ENCODE peak calls at places on chromosomes 7 and 10, in nine cellular contexts. W is cardiac muscle cell, G is endodermal cell, V is A549, B is transverse colon, I is body of pancreas, F is tibial artery, O is GM23338, E is GM23248. Z is an unnamed sample.

GRCh38 chr7:137475966-137476365 is 132.4 kb upstream of the PTN start:
- DNase-seq in B (no peak), E (peak; percentile 77), O (no peak), F (no peak), I (no peak), G (no peak), V (no peak), W (no peak), Z (no peak)

GRCh38 chr7:154684651-154685563 is 318.0 kb downstream of the PAXIP1 start:
- DNase-seq in W (no peak), O (no peak), G (no peak), V (no peak), I (no peak), B (peak; percentile 66), E (no peak), F (no peak), Z (no peak)

GRCh38 chr10:101616415-101617101 is 28.4 kb downstream of the DPCD start:
- DNase-seq in W (no peak), O (peak; percentile 29), F (no peak), B (no peak), V (no peak), I (no peak), E (no peak), G (peak; percentile 52), Z (no peak)

GRCh38 chr7:33534830-33535229 is 370.5 kb upstream of the BMPER start:
- DNase-seq in F (no peak), E (peak; percentile 1), I (no peak), G (peak; percentile 48), W (peak; percentile 21), B (no peak), O (peak; percentile 59), V (no peak), Z (no peak)

GRCh38 chr10:12849351-12850181 is 151.9 kb downstream of the CCDC3 start:
- DNase-seq in G (no peak), O (no peak), F (no peak), I (no peak), B (no peak), E (no peak), W (no peak), V (no peak), Z (no peak)

GRCh38 chr10:102009801-102010425 is 46.1 kb downstream of the ARMH3 start:
- DNase-seq in B (peak; percentile 30), I (peak; percentile 64), F (no peak), V (peak; percentile 86), G (peak; percentile 72), W (peak; percentile 82), O (peak; percentile 91), E (peak; percentile 95), Z (peak; percentile 90)

GRCh38 chr10:49610735-49611165 is 640 bp downstream of the SLC18A3 start:
- DNase-seq in F (peak; percentile 46), B (no peak), G (no peak), E (no peak), O (no peak), V (no peak), I (no peak), W (peak; percentile 12), Z (no peak)

GRCh38 chr10:86401588-86402282 is 35.1 kb upstream of the GRID1 start:
- DNase-seq in F (no peak), G (peak; percentile 77), O (peak; percentile 59), I (peak; percentile 52), V (peak; percentile 31), B (peak; percentile 28), E (peak; percentile 56), W (no peak), Z (no peak)

GRCh38 chr7:151820486-151821105 is 56.3 kb downstream of the PRKAG2 start:
- DNase-seq in V (no peak), W (no peak), E (no peak), F (no peak), I (no peak), G (no peak), O (no peak), B (no peak), Z (no peak)

GRCh38 chr10:47311193-47311899 is 10.9 kb upstream of the GDF2 start:
- DNase-seq in O (no peak), B (peak; percentile 77), V (peak; percentile 9), G (no peak), W (no peak), F (no peak), E (no peak), I (peak; percentile 96), Z (no peak)

GRCh38 chr7:148807451-148807850 is 76.6 kb downstream of the EZH2 start:
- DNase-seq in B (no peak), V (no peak), E (no peak), W (no peak), F (no peak), O (no peak), G (no peak), I (no peak), Z (no peak)

GRCh38 chr7:146635200-146636032 is 518.8 kb downstream of the CNTNAP2 start:
- DNase-seq in B (no peak), I (no peak), V (no peak), O (peak; percentile 4), G (peak; percentile 51), W (peak; percentile 14), F (no peak), E (no peak), Z (no peak)

GRCh38 chr7:151759591-151760042 is 117.3 kb downstream of the PRKAG2 start:
- DNase-seq in I (peak; percentile 67), O (peak; percentile 93), E (peak; percentile 75), V (peak; percentile 71), B (peak; percentile 53), W (peak; percentile 86), F (peak; percentile 78), G (peak; percentile 92), Z (no peak)

GRCh38 chr10:5550621-5551530 is 26.1 kb downstream of the CALML3 start:
- DNase-seq in F (peak; percentile 65), O (no peak), V (no peak), W (no peak), B (no peak), G (no peak), I (no peak), E (no peak), Z (no peak)

GRCh38 chr7:116273918-116274301 is 63.6 kb downstream of the TES start:
- DNase-seq in V (peak; percentile 92), B (no peak), F (no peak), G (no peak), I (no peak), E (no peak), W (no peak), O (no peak), Z (no peak)

GRCh38 chr10:124740374-124741280 is 3.6 kb downstream of the FAM53B start:
- DNase-seq in V (no peak), B (peak; percentile 65), E (peak; percentile 74), W (no peak), I (peak; percentile 45), G (peak; percentile 69), F (peak; percentile 86), O (peak; percentile 46), Z (no peak)

GRCh38 chr10:30639946-30640786 is 10.6 kb upstream of the LYZL2 start:
- DNase-seq in W (peak; percentile 59), F (no peak), I (no peak), O (peak; percentile 76), G (no peak), B (no peak), V (peak; percentile 77), E (peak; percentile 77), Z (peak; percentile 43)

GRCh38 chr7:73758581-73759138 is 11.4 kb downstream of the CLDN3 start:
- DNase-seq in B (peak; percentile 84), I (peak; percentile 87), G (no peak), V (no peak), F (no peak), E (no peak), O (no peak), W (no peak), Z (no peak)

GRCh38 chr10:93471110-93471651 is 11.0 kb downstream of the MYOF start:
- DNase-seq in G (no peak), B (no peak), E (peak; percentile 97), V (peak; percentile 96), F (no peak), W (no peak), O (no peak), I (no peak), Z (peak; percentile 95)

GRCh38 chr10:77625379-77625778 is 12.2 kb downstream of the KCNMA1 start:
- DNase-seq in I (no peak), O (no peak), V (no peak), G (no peak), W (no peak), B (no peak), F (no peak), E (no peak), Z (no peak)
- H3K4me1 ChIP-seq in I (no peaks in the 10 kb centered on the region), O (peaks cover 19% of the 10 kb centered on the region), V (peaks cover 20% of the 10 kb centered on the region), G (no peaks in the 10 kb centered on the region), W (no peaks in the 10 kb centered on the region), B (peaks cover 3% of the 10 kb centered on the region), F (no peaks in the 10 kb centered on the region), E (peaks cover 12% of the 10 kb centered on the region), Z (peaks cover 90% of the 10 kb centered on the region)

GRCh38 chr7:47248797-47249196 is 333.1 kb downstream of the TNS3 start:
- DNase-seq in F (no peak), I (no peak), O (no peak), W (no peak), G (no peak), E (no peak), B (no peak), V (no peak), Z (no peak)
- H3K27ac ChIP-seq in F (no peak overlapping the region), I (no peak overlapping the region), O (no peak overlapping the region), W (no peak overlapping the region), G (no peak overlapping the region), E (no peak overlapping the region), B (no peak overlapping the region), V (no peak overlapping the region), Z (no peak overlapping the region)

DNA sequence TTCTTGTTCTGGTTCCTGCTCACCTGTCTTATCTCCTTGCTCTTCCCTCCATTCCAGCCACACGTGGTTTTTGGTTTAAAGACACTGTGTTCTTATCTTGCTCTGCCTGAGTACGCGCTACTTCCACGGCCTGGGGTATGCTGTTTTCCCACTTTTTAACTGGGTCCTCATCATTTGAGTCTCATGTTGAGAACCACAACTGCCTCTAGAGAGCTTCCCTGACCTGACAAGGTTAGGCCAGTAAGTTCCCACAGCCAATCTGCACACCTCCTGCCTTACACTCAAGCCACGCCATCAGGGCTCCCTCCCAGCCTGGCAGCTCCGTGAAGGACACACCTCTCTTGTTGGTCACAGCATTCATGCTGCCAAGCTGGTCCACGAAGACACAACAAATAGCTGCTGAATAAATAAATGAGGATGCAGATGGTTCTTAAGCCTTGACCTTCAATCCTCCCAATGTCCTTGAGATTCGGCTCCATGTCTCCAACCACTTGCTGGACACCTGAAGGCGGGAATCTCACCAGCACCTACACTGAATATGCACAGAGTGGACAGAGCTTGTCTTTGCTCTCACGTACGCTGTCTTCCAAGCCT is 201.7 kb upstream of the KLF14 start:
- DNase-seq in V (no peak), G (no peak), B (no peak), E (no peak), W (no peak), I (no peak), F (no peak), O (no peak), Z (no peak)
- H3K4me1 ChIP-seq in V (peaks cover 79% of the 10 kb centered on the region), G (no peaks in the 10 kb centered on the region), B (peaks cover 9% of the 10 kb centered on the region), E (peaks cover 36% of the 10 kb centered on the region), W (no peaks in the 10 kb centered on the region), I (peaks cover 24% of the 10 kb centered on the region), F (no peaks in the 10 kb centered on the region), O (peaks cover 18% of the 10 kb centered on the region), Z (peaks cover 74% of the 10 kb centered on the region)

DNA sequence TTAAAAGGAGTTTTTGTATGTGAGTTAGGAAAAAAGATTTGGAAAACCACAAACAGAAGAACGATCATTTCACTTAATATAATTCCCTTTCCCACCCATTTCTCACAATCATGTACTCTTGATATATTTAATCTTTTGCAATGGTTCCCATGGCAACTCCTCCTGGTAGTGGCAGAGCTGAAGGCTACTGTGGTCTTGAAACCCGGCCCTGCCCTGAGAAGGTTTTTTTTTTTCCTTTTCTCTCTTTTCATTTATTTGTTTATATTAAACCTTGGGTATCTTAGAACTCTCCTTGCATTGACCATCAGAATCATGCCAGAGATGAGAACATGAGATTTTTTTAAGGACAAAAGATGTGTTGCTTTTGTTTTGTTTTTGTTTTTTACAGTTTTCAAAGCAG is 566.1 kb upstream of the NRP1 start:
- DNase-seq in E (peak; percentile 65), V (no peak), B (no peak), O (no peak), I (no peak), F (no peak), W (no peak), G (no peak), Z (no peak)
- H3K27ac ChIP-seq in E (peak overlapping the region; percentile 47), V (no peak overlapping the region), B (peak overlapping the region; percentile 1), O (no peak overlapping the region), I (no peak overlapping the region), F (peak overlapping the region; percentile 33), W (no peak overlapping the region), G (no peak overlapping the region), Z (no peak overlapping the region)

Z was measured in Panc1.